ENCODE peak calls at places on chromosomes 3 and 15, in four cellular contexts. Y, M, W and J are unnamed samples.

GRCh38 chr3:98482717-98483482 is 14.6 kb upstream of the OR5K2 start:
- DNase-seq in Y (peak), M (no peak), W (peak), J (no peak)

GRCh38 chr3:139427283-139428060 is 38.0 kb upstream of the COPB2 start:
- DNase-seq in Y (peak), M (no peak), W (peak), J (no peak)

GRCh38 chr3:67245545-67245944 is 247.4 kb downstream of the KBTBD8 start:
- DNase-seq in Y (peak), M (no peak), W (no peak), J (no peak)

GRCh38 chr3:50572801-50573371 is 3.6 kb downstream of the HEMK1 start:
- DNase-seq in Y (no peak), M (no peak), W (no peak), J (no peak)

GRCh38 chr15:45048784-45049631 is 26.0 kb downstream of the SORD start:
- DNase-seq in Y (peak), M (no peak), W (no peak), J (peak)

GRCh38 chr3:138180375-138181029 is 5.8 kb upstream of the DBR1 start:
- DNase-seq in Y (peak), M (no peak), W (peak), J (peak)

GRCh38 chr3:123636431-123636841 is 51.6 kb upstream of the HACD2 start:
- DNase-seq in Y (peak), M (peak), W (no peak), J (peak)

GRCh38 chr15:32669870-32670623 is 28.5 kb downstream of the SCG5 start:
- DNase-seq in Y (peak), M (no peak), W (peak), J (no peak)

GRCh38 chr3:72520690-72521308 is 327.4 kb downstream of the SHQ1 start:
- DNase-seq in Y (no peak), M (no peak), W (peak), J (no peak)

GRCh38 chr15:34616613-34617012 is 33.2 kb upstream of the GOLGA8B start:
- DNase-seq in Y (peak), M (no peak), W (peak), J (peak)

GRCh38 chr3:31444220-31445142 is 88.2 kb upstream of the STT3B start:
- DNase-seq in Y (no peak), M (no peak), W (no peak), J (no peak)

GRCh38 chr3:29307229-29307796 is 26.4 kb downstream of the RBMS3 start:
- DNase-seq in Y (no peak), M (no peak), W (no peak), J (no peak)

GRCh38 chr15:82572311-82572710 is 32.1 kb upstream of the RPS17 start:
- DNase-seq in Y (no peak), M (no peak), W (no peak), J (no peak)

GRCh38 chr3:101189786-101190185 is 130.6 kb downstream of the IMPG2 start:
- DNase-seq in Y (no peak), M (no peak), W (peak), J (no peak)